ENCODE peak calls at places on chromosomes 7 and 10, in four cellular contexts. C is astrocyte of the hippocampus, X is tibial nerve, B is lung. N is an unnamed sample.
A peak's percentile ranks its signal among the peaks of the same experiment; 100 is the strongest.

GRCh38 chr7:21426286-21426957 is 1.5 kb upstream of the SP4 start:
- DNase-seq in C (no peak), X (no peak), B (no peak), N (no peak)

GRCh38 chr7:112770051-112770450 is 20.1 kb downstream of the TMEM168 start:
- DNase-seq in C (peak; percentile 55), X (no peak), B (no peak), N (no peak)

GRCh38 chr7:30142710-30143109 is 7.9 kb downstream of the MTURN start:
- DNase-seq in C (peak; percentile 82), X (no peak), B (peak; percentile 65), N (peak; percentile 51)

GRCh38 chr7:27145167-27145883 is 1.8 kb upstream of the HOXA5 start:
- DNase-seq in C (no peak), X (no peak), B (no peak), N (no peak)

GRCh38 chr7:7331523-7331922 is 149.2 kb downstream of the C1GALT1 start:
- DNase-seq in C (peak; percentile 16), X (no peak), B (no peak), N (no peak)

GRCh38 chr7:129168219-129168991 is 20.0 kb upstream of the SMO start:
- DNase-seq in C (peak; percentile 32), X (no peak), B (no peak), N (no peak)

GRCh38 chr10:29254123-29255046 is 34.5 kb upstream of the LYZL1 start:
- DNase-seq in C (peak; percentile 82), X (no peak), B (no peak), N (no peak)

GRCh38 chr7:23467731-23468720 is 2.3 kb downstream of the IGF2BP3 start:
- DNase-seq in C (peak; percentile 77), X (no peak), B (no peak), N (no peak)

GRCh38 chr10:116708386-116708785 is 34.0 kb downstream of the HSPA12A start:
- DNase-seq in C (peak; percentile 83), X (no peak), B (no peak), N (peak; percentile 37)

GRCh38 chr10:15842493-15843169 is 17.7 kb downstream of the MINDY3 start:
- DNase-seq in C (no peak), X (no peak), B (no peak), N (no peak)

GRCh38 chr10:95518455-95519131 is 42.6 kb downstream of the SORBS1 start:
- DNase-seq in C (no peak), X (no peak), B (no peak), N (no peak)

GRCh38 chr7:92461027-92462003 is 14.0 kb downstream of the GATAD1 start:
- DNase-seq in C (peak; percentile 60), X (no peak), B (no peak), N (no peak)

GRCh38 chr10:51867956-51868355 is 168.6 kb upstream of the CSTF2T start:
- DNase-seq in C (peak; percentile 59), X (no peak), B (no peak), N (peak; percentile 53)

GRCh38 chr10:131314148-131314547 is 2.6 kb upstream of the TCERG1L start:
- DNase-seq in C (no peak), X (no peak), B (no peak), N (no peak)

GRCh38 chr10:71788954-71789353 is 15.6 kb upstream of the VSIR start:
- DNase-seq in C (no peak), X (no peak), B (no peak), N (no peak)

GRCh38 chr7:92669616-92670153 is 79.5 kb upstream of the FAM133B start:
- DNase-seq in C (no peak), X (no peak), B (no peak), N (no peak)

GRCh38 chr7:33958126-33958525 is 52.8 kb downstream of the BMPER start:
- DNase-seq in C (no peak), X (no peak), B (no peak), N (no peak)

GRCh38 chr10:80277567-80278250 is 11.7 kb downstream of the MAT1A start:
- DNase-seq in C (no peak), X (no peak), B (no peak), N (no peak)

GRCh38 chr7:114539575-114539974 is 125.0 kb downstream of the FOXP2 start:
- DNase-seq in C (peak; percentile 28), X (peak; percentile 7), B (no peak), N (no peak)

GRCh38 chr10:23319835-23320234 is 24.8 kb downstream of the C10orf67 start:
- DNase-seq in C (no peak), X (no peak), B (no peak), N (no peak)

GRCh38 chr7:157855452-157856213 is 518.8 kb downstream of the DNAJB6 start:
- DNase-seq in C (no peak), X (no peak), B (no peak), N (no peak)

GRCh38 chr10:49749556-49750491 is 12.3 kb downstream of the OGDHL start:
- DNase-seq in C (no peak), X (no peak), B (peak; percentile 18), N (no peak)

GRCh38 chr10:67784584-67784983 is 53.4 kb downstream of the DNAJC12 start:
- DNase-seq in C (no peak), X (no peak), B (no peak), N (no peak)

GRCh38 chr7:135790371-135790977 is 41.9 kb upstream of the FAM180A start:
- DNase-seq in C (no peak), X (no peak), B (no peak), N (peak; percentile 42)

GRCh38 chr7:121137580-121137979 is 149.1 kb downstream of the CPED1 start:
- DNase-seq in C (no peak), X (no peak), B (no peak), N (no peak)

GRCh38 chr7:25854608-25855497 is 297.1 kb upstream of the NFE2L3 start:
- DNase-seq in C (peak; percentile 90), X (peak; percentile 84), B (no peak), N (peak; percentile 100)

N was measured in GM04504.